ENCODE peak calls at places on chromosome 19, in seven cellular contexts. J is SK-N-SH, F is H1, S is HepG2, I is HCT116, T is K562, E is GM12878. R is an unnamed sample.

GRCh38 chr19:30316560-30317106 is 55.6 kb upstream of the ZNF536 start:
- DNase-seq in J (no peak), F (no peak), S (no peak), I (no peak), T (no peak), E (no peak), R (no peak)

GRCh38 chr19:28705008-28705407 is 507.9 kb downstream of the UQCRFS1 start:
- DNase-seq in J (no peak), F (no peak), S (peak), I (no peak), T (peak), E (no peak), R (no peak)

GRCh38 chr19:36340786-36341386 is 38.1 kb downstream of the ZFP14 start:
- DNase-seq in J (no peak), F (no peak), S (no peak), I (no peak), T (no peak), E (no peak), R (no peak)

GRCh38 chr19:11984986-11985385 is 20.1 kb downstream of the ZNF763 start:
- DNase-seq in J (peak), F (peak), S (peak), I (no peak), T (peak), E (no peak), R (no peak)

GRCh38 chr19:40750035-40750284 is 317 bp downstream of the ACTMAP start:
- DNase-seq in J (no peak), F (no peak), S (no peak), I (no peak), T (no peak), E (no peak), R (no peak)

GRCh38 chr19:41016488-41017071 is 25.5 kb downstream of the CYP2B6 start:
- DNase-seq in J (no peak), F (no peak), S (no peak), I (no peak), T (no peak), E (no peak), R (no peak)

GRCh38 chr19:2070436-2070827 is 19.4 kb upstream of the MKNK2 start:
- DNase-seq in J (no peak), F (no peak), S (no peak), I (no peak), T (no peak), E (no peak), R (no peak)

GRCh38 chr19:43820098-43820860 is 6.8 kb upstream of the ZNF283 start:
- DNase-seq in J (peak), F (no peak), S (no peak), I (no peak), T (no peak), E (no peak), R (no peak)

GRCh38 chr19:38183227-38183914 is 40.7 kb downstream of the DPF1 start:
- DNase-seq in J (no peak), F (peak), S (no peak), I (no peak), T (peak), E (no peak), R (no peak)

GRCh38 chr19:46014534-46014933 is 8.3 kb downstream of the PGLYRP1 start:
- DNase-seq in J (no peak), F (no peak), S (no peak), I (no peak), T (no peak), E (no peak), R (no peak)

GRCh38 chr19:38492147-38492813 is 58.8 kb downstream of the RYR1 start:
- DNase-seq in J (no peak), F (no peak), S (no peak), I (no peak), T (no peak), E (no peak), R (no peak)

GRCh38 chr19:32480321-32480720 is 74.8 kb downstream of the DPY19L3 start:
- DNase-seq in J (no peak), F (no peak), S (no peak), I (no peak), T (no peak), E (no peak), R (no peak)

GRCh38 chr19:19459707-19460251 is 54.3 kb downstream of the GATAD2A start:
- DNase-seq in J (no peak), F (no peak), S (no peak), I (no peak), T (no peak), E (no peak), R (no peak)

GRCh38 chr19:10219678-10220077 is 11.5 kb downstream of the S1PR2 start:
- DNase-seq in J (no peak), F (no peak), S (peak), I (no peak), T (peak), E (peak), R (no peak)

GRCh38 chr19:2345794-2346663 is 14.0 kb upstream of the TMPRSS9 start:
- DNase-seq in J (peak), F (no peak), S (no peak), I (no peak), T (peak), E (no peak), R (no peak)

GRCh38 chr19:18456279-18456678 is 18.3 kb upstream of the ISYNA1 start:
- DNase-seq in J (no peak), F (no peak), S (no peak), I (no peak), T (no peak), E (no peak), R (no peak)

GRCh38 chr19:49441210-49441959 is at the start of gene SLC17A7:
- DNase-seq in J (peak), F (peak), S (no peak), I (no peak), T (peak), E (no peak), R (no peak)

GRCh38 chr19:20565321-20566018 is at the start of gene ZNF737:
- DNase-seq in J (peak), F (peak), S (peak), I (no peak), T (peak), E (peak), R (peak)

GRCh38 chr19:10501971-10502523 is 1.1 kb downstream of the KEAP1 start:
- DNase-seq in J (peak), F (peak), S (peak), I (no peak), T (peak), E (no peak), R (peak)

GRCh38 chr19:30856786-30857185 is 484.6 kb downstream of the ZNF536 start:
- DNase-seq in J (no peak), F (peak), S (no peak), I (no peak), T (no peak), E (no peak), R (no peak)

GRCh38 chr19:5154129-5154798 is 185.4 kb downstream of the KDM4B start:
- DNase-seq in J (peak), F (peak), S (peak), I (no peak), T (peak), E (no peak), R (peak)

GRCh38 chr19:10780368-10780767 is 55.6 kb downstream of the TMED1 start:
- DNase-seq in J (no peak), F (no peak), S (no peak), I (no peak), T (no peak), E (no peak), R (no peak)

GRCh38 chr19:39111593-39112199 is 13.9 kb upstream of the PAK4 start:
- DNase-seq in J (peak), F (no peak), S (no peak), I (no peak), T (peak), E (no peak), R (no peak)

GRCh38 chr19:21569497-21569870 is 64.1 kb downstream of the ZNF429 start:
- DNase-seq in J (no peak), F (no peak), S (no peak), I (no peak), T (no peak), E (no peak), R (no peak)

GRCh38 chr19:42023121-42023942 is 29.3 kb upstream of the ATP1A3 start:
- DNase-seq in J (peak), F (peak), S (peak), I (peak), T (peak), E (no peak), R (no peak)

GRCh38 chr19:43534811-43535761 is 2.1 kb downstream of the ZNF575 start:
- DNase-seq in J (peak), F (peak), S (peak), I (no peak), T (peak), E (no peak), R (peak)

DNA sequence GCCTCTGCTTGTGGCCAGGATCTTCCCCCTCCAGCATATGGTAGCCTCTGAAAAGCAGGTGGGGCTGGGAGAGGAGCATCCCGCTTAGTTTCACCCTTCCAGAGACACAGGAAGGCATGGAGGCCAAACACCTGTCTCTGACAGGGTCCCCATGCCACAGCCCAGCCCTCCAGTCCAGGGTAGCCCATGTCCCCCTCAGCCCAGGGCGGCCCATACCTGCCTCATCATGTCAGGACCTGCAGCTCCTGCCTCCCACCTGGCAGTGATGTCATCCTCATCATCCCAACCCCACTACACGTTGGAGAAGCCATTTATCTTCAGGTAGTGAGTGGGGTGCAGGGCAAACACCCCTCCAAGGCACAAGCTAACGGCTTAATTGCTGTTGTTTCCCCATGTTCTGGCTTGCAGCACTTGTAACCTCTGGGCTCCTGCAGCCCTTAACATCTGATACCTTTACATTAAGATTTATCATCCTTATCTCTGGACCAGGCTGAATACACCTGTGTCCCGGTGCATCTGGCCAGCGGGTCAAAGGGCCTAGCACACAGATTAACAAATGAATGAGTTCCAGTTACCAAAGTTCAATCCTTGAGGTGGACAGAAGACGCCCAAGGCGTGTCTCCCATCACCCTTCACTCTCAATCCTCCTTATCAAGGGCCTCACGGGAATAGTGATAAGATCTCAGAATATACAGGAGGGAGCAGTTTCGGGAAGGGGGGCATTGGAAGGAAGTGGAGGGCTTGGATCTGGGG is 22.2 kb downstream of the ZNF175 start:
- DNase-seq in J (no peak), F (peak), S (no peak), I (no peak), T (no peak), E (no peak), R (no peak)
- TF ChIP-seq JUND in J (no peak), F (no peak), S (no peak), I (no peak), T (no peak), E (no peak), R (no peak)

GRCh38 chr19:33971073-33971472 is 174.4 kb downstream of the KCTD15 start:
- DNase-seq in J (no peak), F (no peak), S (no peak), I (no peak), T (no peak), E (no peak), R (no peak)
- TF ChIP-seq JUND in J (no peak), F (no peak), S (no peak), I (no peak), T (no peak), E (no peak), R (no peak)

DNA sequence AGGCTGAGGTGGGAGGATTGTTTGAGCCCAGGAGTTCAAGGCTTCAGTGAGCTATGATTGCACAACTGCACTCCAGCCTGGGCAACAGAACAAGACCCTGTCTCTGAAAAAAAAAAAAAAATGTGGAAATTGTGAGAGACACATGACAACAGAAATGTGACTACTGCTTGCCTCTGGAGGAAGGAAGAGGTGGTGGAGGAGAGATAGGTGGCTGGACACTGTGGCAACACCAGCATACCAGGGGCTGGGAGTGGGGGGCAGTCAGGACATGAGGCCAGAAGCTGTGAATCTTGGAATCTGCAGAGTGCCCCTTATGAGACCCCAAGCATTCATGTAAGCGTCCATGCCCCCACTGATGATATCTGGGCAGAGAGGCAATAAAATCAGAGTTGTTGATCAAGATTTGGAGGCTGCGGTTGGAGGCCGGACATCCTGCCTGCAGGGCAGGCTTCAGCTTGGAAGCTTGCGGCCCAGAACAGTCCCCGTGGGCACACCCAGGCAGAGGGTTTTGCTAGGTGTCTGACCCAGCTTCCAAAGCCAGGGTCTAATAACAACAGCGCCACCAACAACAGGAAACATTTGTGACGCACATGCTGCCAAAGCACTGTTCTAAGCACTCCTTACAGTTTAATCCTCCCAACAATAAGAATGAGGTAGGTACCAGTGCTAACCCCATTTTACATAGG is 16.9 kb downstream of the FAM187B start:
- DNase-seq in J (no peak), F (no peak), S (peak), I (no peak), T (no peak), E (no peak), R (no peak)
- TF ChIP-seq JUND in J (no peak), F (no peak), S (no peak), I (no peak), T (no peak), E (no peak), R (no peak)

GRCh38 chr19:16590876-16591802 is 18.9 kb upstream of the SLC35E1 start:
- DNase-seq in J (no peak), F (no peak), S (no peak), I (no peak), T (no peak), E (no peak), R (no peak)
- TF ChIP-seq JUND in J (no peak), F (no peak), S (no peak), I (no peak), T (no peak), E (no peak), R (no peak)

DNA sequence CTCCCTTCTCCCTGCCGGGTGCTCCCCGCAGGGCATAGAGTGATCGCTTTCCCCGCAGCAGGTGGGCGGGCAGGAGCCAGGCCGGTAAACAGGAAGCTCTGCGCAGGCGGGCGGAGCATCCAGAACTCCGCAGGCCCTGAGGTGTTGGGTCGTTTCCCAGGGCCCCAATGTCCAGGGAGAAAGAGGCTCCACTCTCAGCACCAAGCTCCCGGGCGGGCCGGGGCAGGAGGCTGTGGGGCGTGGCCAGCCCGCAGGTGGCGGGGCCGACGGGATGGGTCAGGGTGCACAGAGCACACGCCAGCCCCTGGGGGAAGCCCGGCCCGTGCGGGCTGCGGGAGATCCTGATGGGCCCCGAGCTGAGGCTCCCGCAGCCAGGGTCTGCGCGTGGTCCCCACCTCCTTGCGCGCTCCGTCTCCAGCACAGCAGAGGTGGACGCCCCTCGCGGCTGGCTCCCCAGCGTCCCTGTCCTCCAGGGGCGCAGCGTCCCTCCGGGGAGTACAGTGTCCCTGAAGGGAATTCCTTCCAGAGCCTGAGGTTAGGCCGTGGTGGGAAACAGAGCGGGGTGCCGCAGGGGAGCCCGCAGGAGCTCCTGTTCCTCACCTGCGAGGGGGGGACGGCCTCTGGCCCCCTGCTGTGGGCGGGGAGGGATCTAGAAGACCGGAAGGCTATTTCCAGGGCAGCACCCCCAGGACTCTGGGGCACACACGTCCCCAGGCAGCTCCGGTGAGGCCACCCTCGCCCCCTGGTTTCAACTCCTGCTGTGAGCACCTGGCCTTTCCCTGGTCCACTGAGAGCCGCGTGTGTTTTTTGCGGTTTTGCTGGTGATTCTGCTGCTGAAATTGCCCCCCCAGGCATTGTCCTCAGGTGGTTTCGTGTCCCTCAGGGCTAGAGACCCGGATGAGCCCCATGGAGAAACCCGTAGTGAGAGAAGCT is 12.2 kb downstream of the PIP5K1C start:
- DNase-seq in J (no peak), F (no peak), S (peak), I (no peak), T (no peak), E (no peak), R (no peak)
- TF ChIP-seq JUND in J (no peak), F (no peak), S (no peak), I (no peak), T (no peak), E (no peak), R (no peak)

GRCh38 chr19:13079542-13079986 is 23.1 kb downstream of the LYL1 start:
- DNase-seq in J (peak), F (no peak), S (no peak), I (no peak), T (peak), E (no peak), R (no peak)

GRCh38 chr19:13085673-13086072 is 17.0 kb downstream of the LYL1 start:
- DNase-seq in J (no peak), F (no peak), S (no peak), I (no peak), T (no peak), E (no peak), R (no peak)

GRCh38 chr19:13083627-13084026 is 19.0 kb downstream of the LYL1 start:
- DNase-seq in J (no peak), F (no peak), S (no peak), I (no peak), T (no peak), E (no peak), R (no peak)

GRCh38 chr19:13083008-13083404 is 19.7 kb downstream of the LYL1 start:
- DNase-seq in J (no peak), F (no peak), S (no peak), I (no peak), T (no peak), E (no peak), R (no peak)

GRCh38 chr19:13082192-13083007 is 20.3 kb downstream of the LYL1 start:
- DNase-seq in J (peak), F (no peak), S (peak), I (no peak), T (peak), E (no peak), R (no peak)
- TF ChIP-seq JUND in J (no peak), F (no peak), S (no peak), I (no peak), T (no peak), E (no peak), R (no peak)

GRCh38 chr19:728011-728410 is 19.3 kb downstream of the PALM start:
- DNase-seq in J (no peak), F (no peak), S (no peak), I (no peak), T (no peak), E (no peak), R (no peak)
- TF ChIP-seq JUND in J (no peak), F (no peak), S (no peak), I (no peak), T (no peak), E (no peak), R (no peak)

GRCh38 chr19:8097681-8098567 is 45.4 kb downstream of the CCL25 start:
- DNase-seq in J (no peak), F (no peak), S (no peak), I (no peak), T (no peak), E (no peak), R (no peak)
- TF ChIP-seq JUND in J (no peak), F (no peak), S (no peak), I (no peak), T (no peak), E (no peak), R (no peak)

R was measured in T47D.